ENCODE peak calls at places on chromosomes 6 and 20, in ten cellular contexts. One of them, this sample, is unnamed.

GRCh38 chr20:58895796-58896180 is 43.3 kb downstream of the GNAS start:
- DNase-seq in brain microvascular endothelial cell: no peak
- DNase-seq in breast epithelium: no peak
- DNase-seq in ovary: no peak
- DNase-seq in coronary artery: no peak
- DNase-seq in PC-9: no peak
- DNase-seq in psoas muscle: no peak
- DNase-seq in heart left ventricle: no peak
- DNase-seq in ascending aorta: no peak
- DNase-seq in tibial nerve: no peak
- DNase-seq in this sample: no peak

GRCh38 chr20:48787861-48788375 is 39.9 kb downstream of the PREX1 start:
- DNase-seq in coronary artery: no peak
- DNase-seq in breast epithelium: no peak
- DNase-seq in ascending aorta: no peak
- DNase-seq in heart left ventricle: no peak
- DNase-seq in brain microvascular endothelial cell: peak; percentile 65
- DNase-seq in PC-9: no peak
- DNase-seq in tibial nerve: no peak
- DNase-seq in psoas muscle: no peak
- DNase-seq in ovary: no peak
- DNase-seq in this sample: no peak

GRCh38 chr6:28139860-28140500 is 1.7 kb upstream of the ZKSCAN8 start:
- DNase-seq in psoas muscle: no peak
- DNase-seq in brain microvascular endothelial cell: no peak
- DNase-seq in tibial nerve: no peak
- DNase-seq in PC-9: no peak
- DNase-seq in breast epithelium: no peak
- DNase-seq in heart left ventricle: no peak
- DNase-seq in ovary: no peak
- DNase-seq in ascending aorta: no peak
- DNase-seq in coronary artery: no peak
- DNase-seq in this sample: no peak

GRCh38 chr20:1855113-1855512 is 40.1 kb upstream of the SIRPA start:
- DNase-seq in coronary artery: no peak
- DNase-seq in brain microvascular endothelial cell: no peak
- DNase-seq in breast epithelium: no peak
- DNase-seq in ascending aorta: no peak
- DNase-seq in heart left ventricle: no peak
- DNase-seq in PC-9: no peak
- DNase-seq in psoas muscle: no peak
- DNase-seq in tibial nerve: no peak
- DNase-seq in ovary: no peak
- DNase-seq in this sample: no peak

GRCh38 chr6:95117236-95117635 is 460.1 kb upstream of the MANEA start:
- DNase-seq in psoas muscle: no peak
- DNase-seq in heart left ventricle: no peak
- DNase-seq in ovary: no peak
- DNase-seq in coronary artery: no peak
- DNase-seq in PC-9: no peak
- DNase-seq in brain microvascular endothelial cell: no peak
- DNase-seq in tibial nerve: no peak
- DNase-seq in breast epithelium: no peak
- DNase-seq in ascending aorta: no peak
- DNase-seq in this sample: no peak

GRCh38 chr6:139430897-139431601 is 56.6 kb upstream of the CITED2 start:
- DNase-seq in breast epithelium: no peak
- DNase-seq in psoas muscle: no peak
- DNase-seq in ascending aorta: no peak
- DNase-seq in brain microvascular endothelial cell: no peak
- DNase-seq in PC-9: no peak
- DNase-seq in tibial nerve: no peak
- DNase-seq in heart left ventricle: no peak
- DNase-seq in ovary: no peak
- DNase-seq in coronary artery: no peak
- DNase-seq in this sample: no peak

GRCh38 chr6:13120483-13121482 is 207.6 kb downstream of the TBC1D7 start:
- DNase-seq in PC-9: no peak
- DNase-seq in tibial nerve: no peak
- DNase-seq in psoas muscle: no peak
- DNase-seq in breast epithelium: no peak
- DNase-seq in heart left ventricle: peak; percentile 41
- DNase-seq in coronary artery: no peak
- DNase-seq in ascending aorta: no peak
- DNase-seq in brain microvascular endothelial cell: no peak
- DNase-seq in ovary: no peak
- DNase-seq in this sample: no peak

GRCh38 chr6:84136364-84137050 is 90.9 kb downstream of the CEP162 start:
- DNase-seq in breast epithelium: no peak
- DNase-seq in heart left ventricle: no peak
- DNase-seq in ascending aorta: no peak
- DNase-seq in ovary: no peak
- DNase-seq in psoas muscle: no peak
- DNase-seq in PC-9: no peak
- DNase-seq in brain microvascular endothelial cell: no peak
- DNase-seq in tibial nerve: no peak
- DNase-seq in coronary artery: no peak
- DNase-seq in this sample: no peak

GRCh38 chr6:125299257-125299656 is 2.5 kb downstream of the HDDC2 start:
- DNase-seq in PC-9: no peak
- DNase-seq in tibial nerve: no peak
- DNase-seq in ascending aorta: no peak
- DNase-seq in brain microvascular endothelial cell: no peak
- DNase-seq in ovary: no peak
- DNase-seq in heart left ventricle: no peak
- DNase-seq in breast epithelium: no peak
- DNase-seq in coronary artery: no peak
- DNase-seq in psoas muscle: no peak
- DNase-seq in this sample: no peak

GRCh38 chr6:36692220-36692619 is 5.4 kb upstream of the RAB44 start:
- DNase-seq in brain microvascular endothelial cell: no peak
- DNase-seq in breast epithelium: no peak
- DNase-seq in tibial nerve: no peak
- DNase-seq in coronary artery: no peak
- DNase-seq in ovary: no peak
- DNase-seq in PC-9: no peak
- DNase-seq in heart left ventricle: no peak
- DNase-seq in psoas muscle: no peak
- DNase-seq in ascending aorta: no peak
- DNase-seq in this sample: no peak

GRCh38 chr6:71529769-71530168 is 241.2 kb downstream of the OGFRL1 start:
- DNase-seq in psoas muscle: no peak
- DNase-seq in brain microvascular endothelial cell: no peak
- DNase-seq in heart left ventricle: no peak
- DNase-seq in coronary artery: no peak
- DNase-seq in PC-9: no peak
- DNase-seq in ascending aorta: no peak
- DNase-seq in ovary: no peak
- DNase-seq in breast epithelium: no peak
- DNase-seq in tibial nerve: no peak
- DNase-seq in this sample: no peak

GRCh38 chr6:103570431-103570830 is 1289.3 kb downstream of the HACE1 start:
- DNase-seq in ovary: no peak
- DNase-seq in coronary artery: no peak
- DNase-seq in ascending aorta: no peak
- DNase-seq in PC-9: no peak
- DNase-seq in psoas muscle: no peak
- DNase-seq in tibial nerve: no peak
- DNase-seq in heart left ventricle: no peak
- DNase-seq in brain microvascular endothelial cell: no peak
- DNase-seq in breast epithelium: no peak
- DNase-seq in this sample: no peak

GRCh38 chr6:52517502-52518278 is 59.2 kb downstream of the TRAM2 start:
- DNase-seq in brain microvascular endothelial cell: peak; percentile 98
- DNase-seq in ovary: peak; percentile 88
- DNase-seq in breast epithelium: peak; percentile 78
- DNase-seq in coronary artery: peak; percentile 92
- DNase-seq in heart left ventricle: peak; percentile 90
- DNase-seq in psoas muscle: peak; percentile 86
- DNase-seq in tibial nerve: peak; percentile 55
- DNase-seq in PC-9: peak; percentile 71
- DNase-seq in ascending aorta: peak; percentile 74
- DNase-seq in this sample: no peak

GRCh38 chr20:55216525-55217242 is 741.3 kb downstream of the DOK5 start:
- DNase-seq in heart left ventricle: no peak
- DNase-seq in breast epithelium: no peak
- DNase-seq in PC-9: no peak
- DNase-seq in psoas muscle: no peak
- DNase-seq in brain microvascular endothelial cell: no peak
- DNase-seq in ovary: no peak
- DNase-seq in ascending aorta: no peak
- DNase-seq in tibial nerve: no peak
- DNase-seq in coronary artery: no peak
- DNase-seq in this sample: no peak

GRCh38 chr20:5996765-5997164 is 46.3 kb downstream of the MCM8 start:
- DNase-seq in tibial nerve: no peak
- DNase-seq in ascending aorta: no peak
- DNase-seq in ovary: no peak
- DNase-seq in brain microvascular endothelial cell: no peak
- DNase-seq in heart left ventricle: no peak
- DNase-seq in psoas muscle: no peak
- DNase-seq in coronary artery: no peak
- DNase-seq in PC-9: peak; percentile 15
- DNase-seq in breast epithelium: no peak
- DNase-seq in this sample: no peak

GRCh38 chr6:14282326-14282725 is 164.8 kb downstream of the CD83 start:
- DNase-seq in ascending aorta: no peak
- DNase-seq in tibial nerve: no peak
- DNase-seq in ovary: no peak
- DNase-seq in psoas muscle: no peak
- DNase-seq in coronary artery: no peak
- DNase-seq in PC-9: no peak
- DNase-seq in breast epithelium: no peak
- DNase-seq in brain microvascular endothelial cell: no peak
- DNase-seq in heart left ventricle: no peak
- DNase-seq in this sample: no peak

GRCh38 chr20:38854654-38855066 is 49.2 kb downstream of the PPP1R16B start:
- DNase-seq in PC-9: no peak
- DNase-seq in coronary artery: no peak
- DNase-seq in brain microvascular endothelial cell: no peak
- DNase-seq in ovary: no peak
- DNase-seq in heart left ventricle: no peak
- DNase-seq in breast epithelium: no peak
- DNase-seq in psoas muscle: no peak
- DNase-seq in ascending aorta: no peak
- DNase-seq in tibial nerve: no peak
- DNase-seq in this sample: no peak

GRCh38 chr20:373171-373890 is 7.2 kb upstream of the TRIB3 start:
- DNase-seq in heart left ventricle: peak; percentile 57
- DNase-seq in ovary: no peak
- DNase-seq in ascending aorta: no peak
- DNase-seq in brain microvascular endothelial cell: peak; percentile 89
- DNase-seq in breast epithelium: no peak
- DNase-seq in psoas muscle: peak; percentile 39
- DNase-seq in coronary artery: no peak
- DNase-seq in tibial nerve: no peak
- DNase-seq in PC-9: peak; percentile 60
- DNase-seq in this sample: no peak

GRCh38 chr6:37077459-37078296 is 72.2 kb downstream of the FGD2 start:
- DNase-seq in brain microvascular endothelial cell: peak; percentile 54
- DNase-seq in tibial nerve: peak; percentile 74
- DNase-seq in psoas muscle: peak; percentile 86
- DNase-seq in heart left ventricle: peak; percentile 77
- DNase-seq in breast epithelium: peak; percentile 77
- DNase-seq in PC-9: no peak
- DNase-seq in ovary: peak; percentile 88
- DNase-seq in ascending aorta: no peak
- DNase-seq in coronary artery: peak; percentile 82
- DNase-seq in this sample: no peak

GRCh38 chr6:124961784-124962611 is at the start of gene RNF217:
- DNase-seq in tibial nerve: peak; percentile 35
- DNase-seq in heart left ventricle: peak; percentile 74
- DNase-seq in ovary: peak; percentile 83
- DNase-seq in ascending aorta: no peak
- DNase-seq in brain microvascular endothelial cell: peak; percentile 52
- DNase-seq in psoas muscle: peak; percentile 66
- DNase-seq in coronary artery: peak; percentile 86
- DNase-seq in PC-9: peak; percentile 63
- DNase-seq in breast epithelium: peak; percentile 56
- DNase-seq in this sample: peak; percentile 38

GRCh38 chr6:43969158-43969981 is 157.9 kb downstream of the MRPL14 start:
- DNase-seq in PC-9: no peak
- DNase-seq in coronary artery: peak; percentile 47
- DNase-seq in brain microvascular endothelial cell: no peak
- DNase-seq in ovary: no peak
- DNase-seq in ascending aorta: no peak
- DNase-seq in breast epithelium: peak; percentile 14
- DNase-seq in tibial nerve: no peak
- DNase-seq in psoas muscle: no peak
- DNase-seq in heart left ventricle: no peak
- DNase-seq in this sample: no peak

GRCh38 chr20:46914789-46915359 is 20.2 kb downstream of the EYA2 start:
- DNase-seq in heart left ventricle: no peak
- DNase-seq in PC-9: no peak
- DNase-seq in ascending aorta: no peak
- DNase-seq in ovary: no peak
- DNase-seq in brain microvascular endothelial cell: no peak
- DNase-seq in tibial nerve: peak; percentile 72
- DNase-seq in psoas muscle: peak; percentile 53
- DNase-seq in coronary artery: no peak
- DNase-seq in breast epithelium: no peak
- DNase-seq in this sample: no peak
- H3K27ac ChIP-seq in heart left ventricle: no peak overlapping the region
- H3K27ac ChIP-seq in PC-9: no peak overlapping the region
- H3K27ac ChIP-seq in ascending aorta: peak overlapping the region; percentile 59
- H3K27ac ChIP-seq in ovary: no peak overlapping the region
- H3K27ac ChIP-seq in brain microvascular endothelial cell: no peak overlapping the region
- H3K27ac ChIP-seq in tibial nerve: peak overlapping the region; percentile 82
- H3K27ac ChIP-seq in psoas muscle: no peak overlapping the region
- H3K27ac ChIP-seq in coronary artery: no peak overlapping the region
- H3K27ac ChIP-seq in breast epithelium: peak overlapping the region; percentile 54
- H3K27ac ChIP-seq in this sample: no peak overlapping the region

GRCh38 chr6:157727629-157728182 is 95.3 kb upstream of the SNX9 start:
- DNase-seq in PC-9: no peak
- DNase-seq in tibial nerve: no peak
- DNase-seq in psoas muscle: no peak
- DNase-seq in coronary artery: no peak
- DNase-seq in breast epithelium: no peak
- DNase-seq in heart left ventricle: no peak
- DNase-seq in ascending aorta: no peak
- DNase-seq in brain microvascular endothelial cell: no peak
- DNase-seq in ovary: no peak
- DNase-seq in this sample: no peak
- H3K27ac ChIP-seq in PC-9: no peak overlapping the region
- H3K27ac ChIP-seq in tibial nerve: peak overlapping the region; percentile 84
- H3K27ac ChIP-seq in psoas muscle: peak overlapping the region; percentile 36
- H3K27ac ChIP-seq in coronary artery: no peak overlapping the region
- H3K27ac ChIP-seq in breast epithelium: peak overlapping the region; percentile 89
- H3K27ac ChIP-seq in heart left ventricle: peak overlapping the region; percentile 50
- H3K27ac ChIP-seq in ascending aorta: peak overlapping the region; percentile 59
- H3K27ac ChIP-seq in brain microvascular endothelial cell: no peak overlapping the region
- H3K27ac ChIP-seq in ovary: no peak overlapping the region
- H3K27ac ChIP-seq in this sample: no peak overlapping the region

GRCh38 chr20:10861086-10861485 is 187.3 kb upstream of the JAG1 start:
- DNase-seq in breast epithelium: no peak
- DNase-seq in coronary artery: no peak
- DNase-seq in tibial nerve: no peak
- DNase-seq in ovary: no peak
- DNase-seq in heart left ventricle: no peak
- DNase-seq in ascending aorta: no peak
- DNase-seq in psoas muscle: no peak
- DNase-seq in PC-9: no peak
- DNase-seq in brain microvascular endothelial cell: peak; percentile 62
- DNase-seq in this sample: no peak
- H3K27ac ChIP-seq in breast epithelium: no peak overlapping the region
- H3K27ac ChIP-seq in coronary artery: no peak overlapping the region
- H3K27ac ChIP-seq in tibial nerve: no peak overlapping the region
- H3K27ac ChIP-seq in ovary: no peak overlapping the region
- H3K27ac ChIP-seq in heart left ventricle: no peak overlapping the region
- H3K27ac ChIP-seq in ascending aorta: no peak overlapping the region
- H3K27ac ChIP-seq in psoas muscle: no peak overlapping the region
- H3K27ac ChIP-seq in PC-9: peak overlapping the region; percentile 63
- H3K27ac ChIP-seq in brain microvascular endothelial cell: no peak overlapping the region
- H3K27ac ChIP-seq in this sample: no peak overlapping the region

GRCh38 chr6:163404825-163405265 is 9.7 kb upstream of the QKI start:
- DNase-seq in psoas muscle: peak; percentile 37
- DNase-seq in breast epithelium: no peak
- DNase-seq in ovary: no peak
- DNase-seq in coronary artery: no peak
- DNase-seq in PC-9: no peak
- DNase-seq in heart left ventricle: peak; percentile 55
- DNase-seq in ascending aorta: peak; percentile 40
- DNase-seq in tibial nerve: no peak
- DNase-seq in brain microvascular endothelial cell: no peak
- DNase-seq in this sample: no peak
- H3K27ac ChIP-seq in psoas muscle: peak overlapping the region; percentile 92
- H3K27ac ChIP-seq in breast epithelium: peak overlapping the region; percentile 84
- H3K27ac ChIP-seq in ovary: no peak overlapping the region
- H3K27ac ChIP-seq in coronary artery: peak overlapping the region; percentile 58
- H3K27ac ChIP-seq in PC-9: no peak overlapping the region
- H3K27ac ChIP-seq in heart left ventricle: peak overlapping the region; percentile 88
- H3K27ac ChIP-seq in ascending aorta: peak overlapping the region; percentile 46
- H3K27ac ChIP-seq in tibial nerve: peak overlapping the region; percentile 92
- H3K27ac ChIP-seq in brain microvascular endothelial cell: no peak overlapping the region
- H3K27ac ChIP-seq in this sample: peak overlapping the region; percentile 96